ENCODE peak calls at places on chromosomes 5 and 9, in seven cellular contexts. E is PC-9, W is tibial nerve, O is adrenal gland, F is heart right ventricle, Z is BE2C, V is thoracic aorta. Q is an unnamed sample.

GRCh38 chr9:22452415-22453010 is 5.9 kb downstream of the DMRTA1 start:
- DNase-seq in E (no peak), W (peak; percentile 67), O (peak; percentile 56), F (peak; percentile 21), Z (peak; percentile 20), V (no peak), Q (peak; percentile 35)

GRCh38 chr9:130112244-130113151 is 58.8 kb downstream of the GPR107 start:
- DNase-seq in E (no peak), W (no peak), O (peak; percentile 63), F (no peak), Z (no peak), V (no peak), Q (no peak)

GRCh38 chr9:75001719-75002421 is 26.2 kb downstream of the CARNMT1 start:
- DNase-seq in E (peak; percentile 63), W (peak; percentile 23), O (no peak), F (no peak), Z (no peak), V (no peak), Q (no peak)

GRCh38 chr9:16485155-16485554 is 385.3 kb downstream of the BNC2 start:
- DNase-seq in E (peak; percentile 42), W (no peak), O (no peak), F (no peak), Z (no peak), V (no peak), Q (no peak)

GRCh38 chr5:83957188-83957587 is 236.5 kb upstream of the HAPLN1 start:
- DNase-seq in E (no peak), W (no peak), O (no peak), F (no peak), Z (no peak), V (no peak), Q (no peak)

GRCh38 chr9:20898885-20899554 is 132.4 kb downstream of the HACD4 start:
- DNase-seq in E (no peak), W (no peak), O (no peak), F (no peak), Z (peak; percentile 16), V (no peak), Q (no peak)

GRCh38 chr5:41161271-41161670 is 52.1 kb downstream of the C6 start:
- DNase-seq in E (no peak), W (no peak), O (no peak), F (no peak), Z (no peak), V (no peak), Q (no peak)

GRCh38 chr5:83540105-83540504 is 68.6 kb downstream of the VCAN start:
- DNase-seq in E (no peak), W (no peak), O (no peak), F (no peak), Z (no peak), V (no peak), Q (no peak)

GRCh38 chr5:127959152-127959764 is 124.3 kb upstream of the SLC12A2 start:
- DNase-seq in E (peak; percentile 81), W (peak; percentile 36), O (peak; percentile 80), F (peak; percentile 65), Z (peak; percentile 72), V (no peak), Q (no peak)

GRCh38 chr5:134115806-134116175 is 1.3 kb downstream of the TCF7 start:
- DNase-seq in E (no peak), W (no peak), O (no peak), F (no peak), Z (no peak), V (no peak), Q (no peak)

GRCh38 chr5:168434746-168435321 is 51.4 kb upstream of the RARS1 start:
- DNase-seq in E (no peak), W (no peak), O (no peak), F (no peak), Z (no peak), V (no peak), Q (no peak)

GRCh38 chr9:11063263-11063662 is 450.5 kb upstream of the PTPRD start:
- DNase-seq in E (no peak), W (no peak), O (no peak), F (no peak), Z (no peak), V (no peak), Q (no peak)

GRCh38 chr5:40226906-40227305 is 452.8 kb upstream of the PTGER4 start:
- DNase-seq in E (no peak), W (no peak), O (no peak), F (no peak), Z (no peak), V (no peak), Q (no peak)

GRCh38 chr9:132062768-132063167 is 16.9 kb downstream of the MED27 start:
- DNase-seq in E (no peak), W (no peak), O (no peak), F (no peak), Z (no peak), V (no peak), Q (no peak)

GRCh38 chr9:93134018-93134739 is at the start of gene NINJ1:
- DNase-seq in E (no peak), W (no peak), O (peak; percentile 78), F (peak; percentile 78), Z (peak; percentile 76), V (no peak), Q (no peak)
- TF ChIP-seq CTCF in E (no peak), W (no peak), O (no peak), F (no peak), Z (no peak), V (peak; percentile 16), Q (no peak)

DNA sequence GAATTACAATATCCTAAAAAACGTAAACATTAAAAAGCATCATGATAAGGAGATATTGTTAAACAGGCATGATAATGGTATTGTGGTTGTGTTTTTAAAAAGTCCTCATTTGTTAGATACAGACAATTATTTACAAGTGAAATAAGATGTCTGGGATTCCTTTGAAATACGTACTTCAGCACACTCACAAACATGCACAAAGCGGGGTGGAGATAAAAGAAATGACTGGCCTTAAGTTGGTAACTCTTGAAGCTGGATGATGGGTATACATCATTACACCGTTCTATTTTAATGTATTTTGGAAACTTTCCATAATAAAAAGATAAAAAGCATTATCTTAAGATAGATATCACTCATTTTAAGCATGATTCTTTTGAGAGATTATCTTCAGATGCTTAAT is 1.0 kb downstream of the FAM200C start:
- DNase-seq in E (no peak), W (no peak), O (no peak), F (no peak), Z (no peak), V (no peak), Q (no peak)
- TF ChIP-seq CTCF in E (no peak), W (no peak), O (no peak), F (no peak), Z (no peak), V (no peak), Q (no peak)

GRCh38 chr9:126049088-126049487 is 277.5 kb upstream of the MVB12B start:
- DNase-seq in E (no peak), W (no peak), O (no peak), F (no peak), Z (no peak), V (no peak), Q (no peak)
- TF ChIP-seq CTCF in E (no peak), W (no peak), O (no peak), F (no peak), Z (no peak), V (no peak), Q (no peak)

DNA sequence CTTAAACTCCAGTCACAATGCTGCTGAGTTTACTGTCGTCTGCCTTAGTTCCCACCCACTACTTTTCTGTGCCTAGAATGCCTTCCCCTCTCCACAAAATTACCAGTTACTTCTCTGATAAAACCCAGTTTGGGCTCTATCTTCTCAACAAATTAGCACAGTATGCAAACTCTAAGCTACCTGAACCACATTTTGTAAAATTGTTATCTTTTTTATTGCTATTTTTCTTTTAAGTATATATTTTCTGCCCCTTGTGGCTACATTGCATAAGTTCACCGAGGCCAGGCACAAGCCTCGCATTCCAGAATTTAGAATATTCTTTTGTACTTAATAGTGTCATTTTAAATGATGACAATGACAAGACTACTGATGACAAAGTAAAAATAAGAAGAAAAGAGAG is 60.0 kb downstream of the POU5F2 start:
- DNase-seq in E (no peak), W (no peak), O (no peak), F (no peak), Z (no peak), V (no peak), Q (no peak)
- TF ChIP-seq CTCF in E (peak; percentile 46), W (peak; percentile 9), O (no peak), F (peak; percentile 12), Z (peak; percentile 42), V (no peak), Q (no peak)

GRCh38 chr9:136186386-136186785 is 18.5 kb downstream of the LHX3 start:
- DNase-seq in E (no peak), W (no peak), O (no peak), F (no peak), Z (peak; percentile 4), V (no peak), Q (no peak)
- TF ChIP-seq CTCF in E (no peak), W (no peak), O (no peak), F (no peak), Z (no peak), V (no peak), Q (no peak)

GRCh38 chr5:138569759-138570158 is 5.4 kb downstream of the HSPA9 start:
- DNase-seq in E (no peak), W (no peak), O (no peak), F (no peak), Z (no peak), V (no peak), Q (no peak)

GRCh38 chr5:138570871-138571270 is 4.3 kb downstream of the HSPA9 start:
- DNase-seq in E (no peak), W (no peak), O (no peak), F (no peak), Z (no peak), V (no peak), Q (no peak)

GRCh38 chr5:138566792-138567191 is 8.4 kb downstream of the HSPA9 start:
- DNase-seq in E (no peak), W (no peak), O (no peak), F (no peak), Z (no peak), V (no peak), Q (no peak)

GRCh38 chr5:138565100-138565821 is 9.9 kb downstream of the HSPA9 start:
- DNase-seq in E (no peak), W (no peak), O (no peak), F (no peak), Z (no peak), V (no peak), Q (no peak)

DNA sequence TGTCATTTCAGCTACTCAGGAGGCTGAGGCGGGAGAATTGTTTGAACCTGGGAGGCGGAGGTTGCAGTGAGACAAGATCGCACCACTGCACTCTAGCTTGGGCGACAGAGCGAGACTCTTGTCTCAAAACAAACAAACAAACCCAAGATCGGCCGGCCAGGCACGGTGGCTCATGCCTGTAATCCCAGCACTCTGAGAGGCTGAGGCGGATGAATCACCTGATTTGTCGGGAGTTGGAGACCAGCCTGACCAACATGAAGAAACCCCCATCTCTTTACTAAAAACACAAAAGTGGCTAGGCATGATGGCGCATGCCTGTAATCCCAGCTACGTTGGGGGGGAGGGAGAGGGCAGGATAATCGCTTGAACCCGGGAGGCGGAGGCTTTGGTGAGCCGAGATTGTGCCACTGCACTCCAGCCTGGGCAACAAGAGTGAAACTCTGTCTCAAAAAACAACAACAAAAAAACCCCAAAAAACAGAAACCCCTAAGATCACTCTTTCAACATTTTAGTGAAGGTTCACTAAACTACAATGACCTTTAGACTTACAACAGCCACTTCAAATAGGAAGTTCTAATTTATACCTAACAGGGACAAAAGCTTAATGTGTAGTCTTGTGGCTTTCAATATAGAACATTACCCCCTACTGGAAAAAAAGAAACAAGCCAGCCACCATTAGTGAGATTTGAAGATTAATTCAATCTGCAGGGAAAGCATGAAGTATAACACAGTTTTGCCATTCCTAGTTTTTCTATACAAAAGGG is 7.0 kb downstream of the HSPA9 start:
- DNase-seq in E (no peak), W (no peak), O (no peak), F (no peak), Z (no peak), V (no peak), Q (no peak)
- TF ChIP-seq CTCF in E (no peak), W (no peak), O (no peak), F (no peak), Z (peak; percentile 27), V (no peak), Q (no peak)